ENCODE peak calls at places on chromosomes 11 and 22, in five cellular contexts. M, N, F, P and S are unnamed samples.
A peak's percentile ranks its signal among the peaks of the same experiment; 100 is the strongest.

GRCh38 chr11:27088353-27088752 is 47.7 kb downstream of the BBOX1 start:
- DNase-seq in M (no peak), N (no peak), F (no peak), P (no peak), S (no peak)

GRCh38 chr22:35540600-35541253 is at the start of gene RASD2:
- DNase-seq in M (no peak), N (peak; percentile 47), F (peak; percentile 33), P (no peak), S (no peak)

GRCh38 chr11:118572075-118572913 is at the start of gene ARCN1:
- DNase-seq in M (peak; percentile 80), N (peak; percentile 78), F (peak; percentile 73), P (peak; percentile 44), S (peak; percentile 74)

GRCh38 chr11:111939836-111940604 is 2.9 kb downstream of the DIXDC1 start:
- DNase-seq in M (no peak), N (no peak), F (no peak), P (peak; percentile 69), S (no peak)

GRCh38 chr22:30870451-30871345 is 97.9 kb downstream of the MORC2 start:
- DNase-seq in M (no peak), N (no peak), F (no peak), P (no peak), S (no peak)

GRCh38 chr11:93908689-93909088 is 58.3 kb upstream of the VSTM5 start:
- DNase-seq in M (no peak), N (no peak), F (no peak), P (peak; percentile 89), S (no peak)

GRCh38 chr11:115409691-115410220 is 94.5 kb downstream of the CADM1 start:
- DNase-seq in M (no peak), N (no peak), F (peak; percentile 47), P (no peak), S (no peak)

GRCh38 chr11:35303596-35304392 is 115.6 kb downstream of the SLC1A2 start:
- DNase-seq in M (no peak), N (no peak), F (peak; percentile 9), P (peak; percentile 11), S (no peak)

GRCh38 chr22:43412808-43413785 is 1.3 kb downstream of the MPPED1 start:
- DNase-seq in M (no peak), N (no peak), F (no peak), P (no peak), S (no peak)

GRCh38 chr22:43411040-43411919 is 534 bp upstream of the MPPED1 start:
- DNase-seq in M (no peak), N (no peak), F (no peak), P (no peak), S (no peak)

GRCh38 chr22:43409800-43410199 is 2.0 kb upstream of the MPPED1 start:
- DNase-seq in M (no peak), N (no peak), F (no peak), P (no peak), S (no peak)

GRCh38 chr22:43413826-43414225 is 2.0 kb downstream of the MPPED1 start:
- DNase-seq in M (no peak), N (no peak), F (no peak), P (no peak), S (no peak)

GRCh38 chr22:43411981-43412807 is at the start of gene MPPED1:
- DNase-seq in M (no peak), N (no peak), F (no peak), P (no peak), S (no peak)
- H3K4me3 ChIP-seq in M (no peak within 1 kb of the TSS), N (no peak within 1 kb of the TSS), F (no peak within 1 kb of the TSS), P (no peak within 1 kb of the TSS), S (no peak within 1 kb of the TSS)

GRCh38 chr22:40634119-40634903 is 2.2 kb downstream of the MRTFA start:
- DNase-seq in M (no peak), N (no peak), F (no peak), P (no peak), S (no peak)
- H3K4me3 ChIP-seq in M (no peak overlapping the region), N (no peak overlapping the region), F (no peak overlapping the region), P (no peak overlapping the region), S (no peak overlapping the region)

GRCh38 chr11:31824791-31825452 is 13.8 kb upstream of the PAX6 start:
- DNase-seq in M (no peak), N (no peak), F (no peak), P (no peak), S (no peak)

GRCh38 chr11:31825453-31826391 is 14.6 kb upstream of the PAX6 start:
- DNase-seq in M (no peak), N (no peak), F (no peak), P (no peak), S (no peak)

GRCh38 chr11:31826530-31827438 is 15.7 kb upstream of the PAX6 start:
- DNase-seq in M (no peak), N (no peak), F (no peak), P (no peak), S (no peak)

GRCh38 chr11:31828217-31828616 is 17.1 kb upstream of the PAX6 start:
- DNase-seq in M (no peak), N (no peak), F (no peak), P (no peak), S (no peak)

GRCh38 chr11:31827458-31828206 is 16.5 kb upstream of the PAX6 start:
- DNase-seq in M (no peak), N (no peak), F (no peak), P (no peak), S (no peak)
- H3K4me3 ChIP-seq in M (no peak overlapping the region), N (no peak overlapping the region), F (no peak overlapping the region), P (no peak overlapping the region), S (no peak overlapping the region)

DNA sequence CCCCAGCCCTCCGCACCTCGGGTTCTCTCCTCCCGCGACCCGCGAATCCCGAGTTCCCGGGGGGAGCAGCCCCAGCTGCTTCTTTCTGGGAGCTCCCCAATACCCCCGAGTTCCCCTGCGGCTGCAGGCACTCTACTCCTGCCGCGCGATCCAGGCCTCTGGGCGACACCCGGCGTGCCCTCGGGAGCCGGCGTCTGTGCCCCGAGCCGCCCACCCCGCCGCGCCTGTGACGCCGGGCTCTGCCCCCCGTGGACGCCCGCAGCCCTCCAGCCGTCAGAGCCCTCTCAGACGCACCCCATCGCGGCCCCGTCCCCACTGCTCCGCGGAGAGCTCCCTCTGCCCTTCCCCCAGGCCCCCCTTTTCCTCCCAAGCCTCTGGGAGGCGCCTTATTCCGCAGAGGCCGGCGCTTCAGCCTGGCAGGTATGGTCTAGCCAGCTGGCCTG is 422 bp downstream of the GLB1L2 start:
- DNase-seq in M (no peak), N (no peak), F (peak; percentile 41), P (no peak), S (peak; percentile 10)
- H3K4me3 ChIP-seq in M (no peak overlapping the region), N (peak overlapping the region; percentile 67), F (peak overlapping the region; percentile 40), P (peak overlapping the region; percentile 41), S (peak overlapping the region; percentile 64)

GRCh38 chr11:130389315-130389935 is 39.0 kb downstream of the ADAMTS8 start:
- DNase-seq in M (no peak), N (peak; percentile 76), F (peak; percentile 76), P (peak; percentile 24), S (no peak)
- H3K4me3 ChIP-seq in M (no peak overlapping the region), N (peak overlapping the region; percentile 52), F (no peak overlapping the region), P (no peak overlapping the region), S (peak overlapping the region; percentile 37)

GRCh38 chr11:72330131-72330727 is 86.3 kb upstream of the PHOX2A start:
- DNase-seq in M (no peak), N (no peak), F (no peak), P (no peak), S (no peak)

GRCh38 chr11:72334651-72335050 is 90.7 kb upstream of the PHOX2A start:
- DNase-seq in M (no peak), N (no peak), F (no peak), P (no peak), S (no peak)

GRCh38 chr11:72328366-72329224 is 84.6 kb upstream of the PHOX2A start:
- DNase-seq in M (no peak), N (no peak), F (no peak), P (no peak), S (no peak)

GRCh38 chr11:72333657-72334056 is 89.7 kb upstream of the PHOX2A start:
- DNase-seq in M (no peak), N (no peak), F (peak; percentile 39), P (no peak), S (no peak)

GRCh38 chr11:72331761-72332160 is 87.8 kb upstream of the PHOX2A start:
- DNase-seq in M (no peak), N (no peak), F (no peak), P (no peak), S (no peak)
- H3K4me3 ChIP-seq in M (no peak overlapping the region), N (no peak overlapping the region), F (no peak overlapping the region), P (no peak overlapping the region), S (no peak overlapping the region)

GRCh38 chr11:1232328-1233321 is 9.8 kb downstream of the MUC5B start:
- DNase-seq in M (no peak), N (no peak), F (no peak), P (no peak), S (no peak)
- H3K4me3 ChIP-seq in M (no peak overlapping the region), N (no peak overlapping the region), F (no peak overlapping the region), P (no peak overlapping the region), S (no peak overlapping the region)

GRCh38 chr11:76459299-76459698 is 14.5 kb downstream of the EMSY start:
- DNase-seq in M (no peak), N (no peak), F (peak; percentile 21), P (no peak), S (no peak)

GRCh38 chr11:76453248-76453647 is 8.4 kb downstream of the EMSY start:
- DNase-seq in M (no peak), N (no peak), F (no peak), P (no peak), S (no peak)

GRCh38 chr11:76456571-76456970 is 11.8 kb downstream of the EMSY start:
- DNase-seq in M (no peak), N (no peak), F (no peak), P (no peak), S (no peak)

GRCh38 chr11:76455331-76455730 is 10.5 kb downstream of the EMSY start:
- DNase-seq in M (no peak), N (no peak), F (no peak), P (peak; percentile 29), S (no peak)

DNA sequence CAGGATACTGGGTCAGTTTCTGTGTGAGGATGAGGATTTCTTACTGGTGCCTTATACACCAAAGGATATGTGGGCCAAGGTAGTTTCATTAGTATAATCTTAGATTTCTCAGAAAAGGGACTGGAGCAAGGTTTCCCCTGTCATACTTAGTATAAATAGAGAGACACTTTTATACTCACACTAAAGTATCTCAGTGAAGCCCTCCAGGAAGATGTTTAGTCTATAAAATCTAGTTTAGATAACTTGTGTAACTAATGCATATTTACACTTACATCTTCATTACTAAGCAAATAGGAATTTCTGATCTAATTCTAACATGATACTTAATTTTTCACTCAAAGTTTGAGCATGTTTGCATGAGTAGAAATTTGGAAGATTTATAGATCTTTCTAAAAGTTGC is 11.1 kb downstream of the EMSY start:
- DNase-seq in M (no peak), N (no peak), F (no peak), P (no peak), S (no peak)
- H3K4me3 ChIP-seq in M (no peak overlapping the region), N (no peak overlapping the region), F (no peak overlapping the region), P (no peak overlapping the region), S (no peak overlapping the region)

GRCh38 chr11:123859731-123860130 is 25.7 kb downstream of the TMEM225 start:
- DNase-seq in M (no peak), N (no peak), F (no peak), P (no peak), S (no peak)
- H3K4me3 ChIP-seq in M (no peak overlapping the region), N (no peak overlapping the region), F (no peak overlapping the region), P (no peak overlapping the region), S (no peak overlapping the region)